ENCODE peak calls at places on chromosome 19, in four cellular contexts. B is pancreas, T is mucosa of descending colon, A is SK-N-SH. L is an unnamed sample.

GRCh38 chr19:15247107-15248014 is 15.1 kb upstream of the EPHX3 start:
- DNase-seq in T (no peak), A (no peak), B (no peak), L (no peak)

GRCh38 chr19:41896581-41896942 is 13.6 kb downstream of the ARHGEF1 start:
- DNase-seq in T (no peak), A (no peak), B (no peak), L (no peak)

GRCh38 chr19:42508892-42509444 is 19.3 kb downstream of the CEACAM1 start:
- DNase-seq in T (no peak), A (no peak), B (no peak), L (no peak)

GRCh38 chr19:8609210-8610040 is 1.1 kb downstream of the ADAMTS10 start:
- DNase-seq in T (peak), A (peak), B (peak), L (no peak)

GRCh38 chr19:11381535-11382369 is 2.4 kb downstream of the EPOR start:
- DNase-seq in A (peak), T (peak), B (peak), L (no peak)

GRCh38 chr19:55080915-55081772 is 5.5 kb downstream of the EPS8L1 start:
- DNase-seq in A (peak), B (peak), T (peak), L (peak)

GRCh38 chr19:16575861-16576689 is 3.9 kb upstream of the SLC35E1 start:
- DNase-seq in A (no peak), T (no peak), B (no peak), L (no peak)

GRCh38 chr19:4539697-4540581 is at the start of gene LRG1:
- DNase-seq in A (no peak), B (peak), T (peak), L (peak)

GRCh38 chr19:5829567-5830315 is 9.8 kb downstream of the FUT6 start:
- DNase-seq in B (no peak), A (no peak), T (no peak), L (no peak)

GRCh38 chr19:4523306-4524110 is 5.2 kb upstream of the PLIN4 start:
- DNase-seq in B (peak), A (peak), T (peak), L (no peak)

GRCh38 chr19:55116232-55117062 is 990 bp downstream of the PPP1R12C start:
- DNase-seq in A (peak), T (peak), B (peak), L (peak)

GRCh38 chr19:49502866-49503581 is 6.8 kb downstream of the RPS11 start:
- DNase-seq in B (peak), T (no peak), A (peak), L (no peak)

GRCh38 chr19:5805465-5806132 is 732 bp downstream of the NRTN start:
- DNase-seq in T (peak), A (peak), B (peak), L (peak)

DNA sequence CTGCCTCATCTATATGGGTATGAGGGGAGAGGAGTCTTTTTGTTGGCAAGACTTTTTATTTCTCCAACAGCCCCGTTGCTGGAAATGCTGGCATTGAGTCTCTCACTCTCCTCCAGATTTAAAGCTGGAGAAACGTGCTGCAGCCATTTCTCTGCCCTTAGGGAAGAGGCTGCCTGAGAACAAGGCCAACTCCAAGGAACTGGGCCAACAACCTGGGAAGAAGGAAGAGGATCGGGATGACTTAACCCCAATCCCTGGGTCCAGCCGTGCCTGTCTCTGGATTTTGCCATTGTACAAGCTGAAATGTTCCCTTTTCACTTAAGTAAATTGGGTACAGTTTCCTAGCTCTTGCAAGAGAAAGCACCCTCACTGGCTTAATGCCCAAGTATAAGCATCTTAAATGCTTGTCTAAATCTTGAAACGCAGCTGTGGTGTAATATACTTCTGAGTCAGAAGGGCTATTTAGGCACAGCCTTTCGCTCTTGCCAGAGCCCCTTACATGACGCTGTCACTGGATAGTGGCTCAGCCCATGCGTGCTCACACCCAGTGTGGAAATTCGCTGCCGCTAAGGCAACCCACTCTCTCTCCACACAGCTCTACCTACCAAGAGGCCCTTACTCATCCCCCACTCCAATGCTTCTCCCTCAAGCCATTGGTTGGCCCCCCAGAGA is 24.1 kb downstream of the UQCRFS1 start:
- DNase-seq in A (no peak), B (no peak), T (no peak), L (no peak)
- TF ChIP-seq CTCF in A (no peak), B (no peak), T (no peak), L (no peak)

DNA sequence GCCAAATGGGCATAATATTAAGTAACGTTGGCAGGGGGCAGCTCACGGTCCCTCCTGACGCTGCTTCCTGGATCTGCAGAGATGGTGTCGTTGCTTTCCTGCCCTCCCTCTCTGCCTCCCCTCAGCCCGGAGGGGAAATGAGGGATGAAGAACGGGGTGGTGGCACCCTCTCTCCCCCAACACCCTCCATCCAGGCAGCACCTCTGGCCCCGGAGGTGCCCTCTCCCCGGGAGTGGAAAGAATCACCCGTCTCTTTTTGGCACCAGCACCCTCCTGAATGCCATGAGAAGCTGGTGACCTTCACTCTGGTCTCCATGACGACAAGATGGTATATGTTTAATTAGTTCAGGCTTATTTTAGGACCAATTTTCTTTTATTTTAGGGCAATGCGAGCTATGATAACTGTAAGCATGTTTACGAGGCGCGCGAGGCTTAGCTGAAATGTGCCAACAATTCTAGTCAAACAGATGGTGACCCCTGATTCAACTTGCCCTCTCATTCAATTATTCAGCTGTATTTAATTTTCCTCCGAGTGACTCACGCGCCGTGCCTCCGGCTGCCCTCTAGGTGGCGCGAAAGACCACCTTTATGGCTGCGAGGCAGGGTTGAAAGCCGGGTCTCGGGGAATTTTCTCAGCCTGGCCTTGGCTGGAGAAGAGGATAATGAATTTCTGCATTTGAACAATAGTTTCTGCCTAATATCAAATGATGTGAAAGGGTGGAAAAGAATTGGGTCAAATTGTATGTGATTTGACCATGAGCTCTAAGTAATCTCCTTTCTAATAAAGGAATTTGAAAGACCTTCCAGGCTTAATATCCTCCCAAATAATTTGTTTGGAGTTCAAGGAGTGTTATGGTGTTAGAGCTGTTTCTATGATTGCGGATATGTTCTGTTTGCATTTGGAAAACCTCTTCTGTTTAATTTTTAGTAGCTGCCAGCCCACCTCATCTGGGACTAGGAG is 310.7 kb downstream of the ZNF536 start:
- DNase-seq in B (peak), A (peak), T (peak), L (peak)
- TF ChIP-seq CTCF in B (peak), A (peak), T (peak), L (peak)

GRCh38 chr19:39539519-39540332 is at the start of gene EID2:
- DNase-seq in T (peak), A (peak), B (peak), L (peak)
- TF ChIP-seq CTCF in T (peak), A (peak), B (peak), L (peak)

DNA sequence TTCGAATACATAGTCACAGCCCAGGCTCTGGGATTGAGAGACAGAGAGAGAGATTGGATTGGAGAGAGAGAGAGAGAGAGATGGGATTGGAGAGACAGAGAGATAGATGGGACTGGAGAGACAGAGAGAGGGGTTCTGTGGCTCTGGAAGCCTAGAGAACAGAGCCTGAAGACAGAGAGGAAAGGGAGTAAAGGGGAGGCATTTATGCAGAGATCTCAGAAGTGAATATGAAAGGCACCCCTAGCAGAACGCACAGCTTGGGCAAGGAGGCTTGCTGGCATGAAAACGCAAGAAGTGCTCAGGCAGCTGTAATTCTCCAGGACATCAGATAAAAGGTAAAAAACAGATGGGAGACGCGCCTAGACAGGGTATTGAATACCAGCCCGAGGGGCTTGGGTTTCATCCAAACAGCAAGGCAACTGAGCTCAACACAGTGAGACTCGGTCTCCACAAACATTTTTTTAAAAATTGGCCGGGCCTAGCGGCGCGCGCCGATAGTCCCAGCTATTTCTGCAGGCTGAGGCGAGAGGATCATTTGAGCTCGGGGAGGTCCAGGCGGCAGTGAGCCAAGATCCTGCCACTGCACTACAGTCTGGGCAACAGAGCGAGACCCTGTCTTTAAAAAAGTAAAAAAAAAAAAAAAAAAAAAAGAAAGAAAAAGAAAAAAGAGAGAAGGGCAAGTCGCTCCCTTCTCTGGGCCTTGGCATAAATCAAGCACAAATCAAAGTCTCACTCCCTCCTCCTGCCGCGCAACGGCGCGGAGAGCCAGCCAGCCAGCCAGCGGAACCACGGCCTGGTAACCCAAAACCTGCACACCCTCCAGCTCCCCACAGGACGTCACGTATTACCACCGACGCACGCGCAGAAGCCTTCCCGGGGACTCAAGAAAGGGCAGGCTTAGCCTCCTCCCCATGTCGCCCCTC is 769 bp upstream of the PPP2R1A start:
- DNase-seq in A (peak), T (no peak), B (peak), L (peak)
- TF ChIP-seq CTCF in A (peak), T (no peak), B (no peak), L (no peak)

GRCh38 chr19:32720216-32720935 is 809 bp downstream of the TDRD12 start:
- DNase-seq in A (peak), B (no peak), T (no peak), L (no peak)
- TF ChIP-seq CTCF in A (no peak), B (no peak), T (no peak), L (no peak)

DNA sequence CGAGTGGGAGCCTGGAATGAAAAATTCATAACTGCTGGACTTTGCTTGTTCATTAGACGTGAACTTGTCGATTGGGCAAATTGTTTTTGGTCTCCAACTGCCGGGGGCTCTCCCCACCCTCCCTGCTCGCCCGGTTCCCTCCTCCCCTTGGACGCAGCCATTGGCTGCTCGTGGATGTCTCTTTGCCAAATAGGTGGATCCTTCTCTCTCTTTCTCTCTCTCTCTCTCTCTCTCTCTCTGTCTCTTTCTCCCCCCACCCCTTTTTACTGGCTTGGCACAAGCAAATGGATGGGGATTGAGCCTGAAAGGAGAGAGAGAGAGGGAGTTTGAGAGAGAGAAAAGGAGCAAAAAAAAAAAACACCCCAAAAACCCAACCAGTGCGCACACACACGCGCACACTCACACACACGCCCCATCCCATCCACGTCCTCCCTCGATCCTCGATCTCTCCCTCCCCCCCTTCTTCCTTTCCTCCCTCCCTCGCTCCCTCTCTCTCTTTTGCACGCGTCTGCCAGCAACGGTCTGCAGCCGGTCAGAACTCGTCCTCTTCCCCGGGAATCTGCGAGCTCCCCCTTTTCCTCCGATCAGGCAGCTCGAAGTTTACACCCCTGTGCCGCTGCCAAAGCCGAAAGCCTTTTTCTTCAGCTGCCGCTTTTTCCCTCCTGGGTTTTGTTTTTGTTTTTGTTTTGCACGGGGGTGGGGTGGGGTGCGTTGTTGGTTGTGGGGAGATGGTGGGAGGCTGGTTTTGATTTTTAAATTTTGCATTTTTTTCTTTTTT is 27.8 kb downstream of the NFIX start:
- DNase-seq in T (peak), A (peak), B (peak), L (peak)
- TF ChIP-seq CTCF in T (no peak), A (peak), B (no peak), L (peak)

GRCh38 chr19:45403781-45404556 is 900 bp downstream of the PPP1R13L start:
- DNase-seq in A (peak), B (peak), T (peak), L (peak)
- TF ChIP-seq CTCF in A (peak), B (peak), T (peak), L (peak)

GRCh38 chr19:1054102-1055027 is 12.6 kb upstream of the ARHGAP45 start:
- DNase-seq in B (no peak), T (no peak), A (no peak), L (no peak)

GRCh38 chr19:1055028-1055425 is 11.9 kb upstream of the ARHGAP45 start:
- DNase-seq in A (no peak), B (no peak), T (no peak), L (no peak)

GRCh38 chr19:1055886-1056620 is 10.9 kb upstream of the ARHGAP45 start:
- DNase-seq in A (no peak), T (no peak), B (no peak), L (no peak)

GRCh38 chr19:1058112-1058511 is 8.9 kb upstream of the ARHGAP45 start:
- DNase-seq in A (no peak), T (no peak), B (no peak), L (no peak)

GRCh38 chr19:1057185-1057857 is 9.6 kb upstream of the ARHGAP45 start:
- DNase-seq in A (no peak), B (no peak), T (no peak), L (no peak)
- TF ChIP-seq CTCF in A (no peak), B (no peak), T (no peak), L (no peak)